ENCODE peak calls at places on chromosomes 3 and 15, in eight cellular contexts. K, I, O, A, U, M, L and J are unnamed samples.

GRCh38 chr3:47283193-47283537 is 421 bp downstream of the KLHL18 start:
- DNase-seq in K (no peak), I (no peak), O (no peak), A (no peak), U (no peak), M (no peak), L (peak), J (no peak)

GRCh38 chr3:99651561-99651960 is 13.2 kb downstream of the COL8A1 start:
- DNase-seq in K (no peak), I (no peak), O (no peak), A (peak), U (no peak), M (no peak), L (peak), J (no peak)

GRCh38 chr3:172085557-172085895 is 46.1 kb downstream of the FNDC3B start:
- DNase-seq in K (no peak), I (no peak), O (no peak), A (no peak), U (no peak), M (no peak), L (no peak), J (no peak)

GRCh38 chr3:184129012-184129411 is 6.1 kb upstream of the EIF2B5 start:
- DNase-seq in K (no peak), I (peak), O (peak), A (no peak), U (no peak), M (no peak), L (peak), J (peak)

GRCh38 chr3:123400169-123400568 is 48.7 kb downstream of the ADCY5 start:
- DNase-seq in K (no peak), I (no peak), O (no peak), A (no peak), U (no peak), M (no peak), L (no peak), J (no peak)

GRCh38 chr15:101215681-101216080 is 36.2 kb downstream of the CHSY1 start:
- DNase-seq in K (no peak), I (no peak), O (no peak), A (no peak), U (no peak), M (no peak), L (no peak), J (no peak)

GRCh38 chr15:29452881-29453731 is 183.5 kb upstream of the NSMCE3 start:
- DNase-seq in K (no peak), I (peak), O (no peak), A (no peak), U (no peak), M (no peak), L (no peak), J (no peak)

GRCh38 chr3:192812736-192813383 is 85.5 kb upstream of the FGF12 start:
- DNase-seq in K (no peak), I (peak), O (peak), A (no peak), U (peak), M (no peak), L (peak), J (peak)

GRCh38 chr15:90160781-90161727 is 40.1 kb upstream of the SEMA4B start:
- DNase-seq in K (no peak), I (peak), O (peak), A (no peak), U (peak), M (no peak), L (no peak), J (peak)

GRCh38 chr3:157239082-157239704 is 79.2 kb upstream of the CCNL1 start:
- DNase-seq in K (peak), I (peak), O (peak), A (peak), U (peak), M (peak), L (peak), J (peak)

GRCh38 chr15:68715111-68715510 is 105.6 kb downstream of the ANP32A start:
- DNase-seq in K (no peak), I (no peak), O (no peak), A (no peak), U (no peak), M (no peak), L (no peak), J (no peak)

GRCh38 chr3:14200841-14201240 is 22.2 kb downstream of the LSM3 start:
- DNase-seq in K (no peak), I (no peak), O (no peak), A (no peak), U (no peak), M (no peak), L (no peak), J (no peak)

GRCh38 chr15:90192961-90193786 is 8.0 kb upstream of the SEMA4B start:
- DNase-seq in K (no peak), I (no peak), O (no peak), A (no peak), U (no peak), M (no peak), L (no peak), J (no peak)

GRCh38 chr3:41338276-41338675 is 139.0 kb downstream of the CTNNB1 start:
- DNase-seq in K (no peak), I (no peak), O (peak), A (no peak), U (no peak), M (no peak), L (peak), J (no peak)

GRCh38 chr3:65963787-65964707 is 74.7 kb downstream of the MAGI1 start:
- DNase-seq in K (no peak), I (peak), O (no peak), A (no peak), U (no peak), M (peak), L (peak), J (no peak)

GRCh38 chr15:88658070-88658965 is 19.5 kb downstream of the ISG20 start:
- DNase-seq in K (no peak), I (no peak), O (no peak), A (no peak), U (no peak), M (no peak), L (no peak), J (no peak)

GRCh38 chr3:37594873-37595783 is 266.6 kb upstream of the CTDSPL start:
- DNase-seq in K (no peak), I (no peak), O (no peak), A (no peak), U (no peak), M (no peak), L (no peak), J (no peak)

GRCh38 chr3:7518471-7518870 is 657.6 kb downstream of the GRM7 start:
- DNase-seq in K (no peak), I (no peak), O (peak), A (no peak), U (no peak), M (no peak), L (peak), J (no peak)

GRCh38 chr15:83980637-83981036 is 254.9 kb upstream of the GOLGA6L4 start:
- DNase-seq in K (no peak), I (no peak), O (no peak), A (no peak), U (no peak), M (no peak), L (no peak), J (no peak)

GRCh38 chr3:55797084-55797483 is 310.0 kb upstream of the WNT5A start:
- DNase-seq in K (no peak), I (no peak), O (no peak), A (no peak), U (no peak), M (no peak), L (peak), J (no peak)